ENCODE peak calls at places on chromosome 5, in five cellular contexts. C is lower leg skin, J is A549, D is HepG2, Y is GM12891. T is an unnamed sample.

GRCh38 chr5:125180222-125180621 is 433.8 kb upstream of the ZNF608 start:
- DNase-seq in C (no peak), J (no peak), D (no peak), Y (no peak), T (no peak)

GRCh38 chr5:124301222-124301621 is 445.2 kb downstream of the ZNF608 start:
- DNase-seq in C (no peak), J (no peak), D (no peak), Y (no peak), T (no peak)

GRCh38 chr5:135192351-135192750 is 158.3 kb upstream of the PITX1 start:
- DNase-seq in C (no peak), J (no peak), D (no peak), Y (no peak), T (peak)

GRCh38 chr5:149666212-149666852 is 63.8 kb upstream of the PPARGC1B start:
- DNase-seq in C (no peak), J (no peak), D (no peak), Y (no peak), T (peak)

GRCh38 chr5:180290568-180291233 is 1.2 kb downstream of the MAPK9 start:
- DNase-seq in C (no peak), J (no peak), D (no peak), Y (no peak), T (no peak)

GRCh38 chr5:32096891-32097592 is 77.1 kb downstream of the GOLPH3 start:
- DNase-seq in C (no peak), J (no peak), D (no peak), Y (no peak), T (no peak)

GRCh38 chr5:132750471-132751230 is 3.4 kb downstream of the CCNI2 start:
- DNase-seq in C (no peak), J (no peak), D (no peak), Y (no peak), T (no peak)

GRCh38 chr5:172731286-172732073 is 39.5 kb downstream of the DUSP1 start:
- DNase-seq in C (peak), J (peak), D (peak), Y (no peak), T (no peak)

GRCh38 chr5:146474040-146474439 is 26.9 kb downstream of the TCERG1 start:
- DNase-seq in C (no peak), J (no peak), D (no peak), Y (no peak), T (no peak)

GRCh38 chr5:119328753-119329602 is 26.8 kb upstream of the TNFAIP8 start:
- DNase-seq in C (no peak), J (no peak), D (no peak), Y (no peak), T (peak)

GRCh38 chr5:113233606-113234005 is 201.2 kb downstream of the TSSK1B start:
- DNase-seq in C (no peak), J (no peak), D (no peak), Y (no peak), T (no peak)

GRCh38 chr5:55406292-55406691 is 98.5 kb downstream of the MTREX start:
- DNase-seq in C (no peak), J (no peak), D (no peak), Y (no peak), T (no peak)

GRCh38 chr5:159073030-159073429 is 26.7 kb downstream of the EBF1 start:
- DNase-seq in C (no peak), J (no peak), D (no peak), Y (no peak), T (no peak)

GRCh38 chr5:57600321-57600720 is 117.7 kb upstream of the ACTBL2 start:
- DNase-seq in C (no peak), J (no peak), D (no peak), Y (no peak), T (no peak)

GRCh38 chr5:16615737-16616535 is 861 bp downstream of the RETREG1 start:
- DNase-seq in C (no peak), J (no peak), D (no peak), Y (no peak), T (no peak)

GRCh38 chr5:133884525-133885311 is 83.7 kb downstream of the C5orf15 start:
- DNase-seq in C (no peak), J (no peak), D (no peak), Y (no peak), T (no peak)

GRCh38 chr5:176809544-176810083 is 745 bp upstream of the UNC5A start:
- DNase-seq in C (no peak), J (no peak), D (no peak), Y (no peak), T (no peak)

DNA sequence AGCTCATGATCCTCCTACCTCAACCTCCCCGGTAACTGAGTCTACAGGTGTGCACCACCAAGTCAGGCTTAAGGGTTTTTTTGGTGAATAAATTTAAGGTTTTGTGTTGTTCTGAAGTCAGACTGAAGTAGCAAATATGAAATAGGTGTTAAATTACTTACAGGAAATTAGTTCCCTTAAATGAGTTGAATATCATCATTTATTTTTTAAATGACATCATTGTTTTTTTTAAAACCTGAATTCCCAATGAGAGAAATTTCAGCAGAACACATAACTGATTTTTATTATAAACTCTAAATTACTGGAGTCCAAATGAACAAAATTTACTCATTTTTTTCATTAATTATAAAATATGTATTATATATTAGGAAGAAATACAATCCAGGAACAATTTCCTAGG is 33.0 kb upstream of the NRG2 start:
- DNase-seq in C (no peak), J (no peak), D (no peak), Y (no peak), T (no peak)
- TF ChIP-seq POLR2A in C (no peak), J (no peak), D (no peak), Y (no peak), T (no peak)

GRCh38 chr5:867300-867699 is 16.5 kb upstream of the ZDHHC11 start:
- DNase-seq in C (no peak), J (no peak), D (no peak), Y (no peak), T (no peak)

GRCh38 chr5:863244-863805 is 12.5 kb upstream of the ZDHHC11 start:
- DNase-seq in C (no peak), J (no peak), D (no peak), Y (no peak), T (no peak)

GRCh38 chr5:865168-865521 is 14.4 kb upstream of the ZDHHC11 start:
- DNase-seq in C (no peak), J (no peak), D (no peak), Y (no peak), T (no peak)

GRCh38 chr5:864492-865167 is 13.8 kb upstream of the ZDHHC11 start:
- DNase-seq in C (no peak), J (no peak), D (no peak), Y (no peak), T (no peak)

DNA sequence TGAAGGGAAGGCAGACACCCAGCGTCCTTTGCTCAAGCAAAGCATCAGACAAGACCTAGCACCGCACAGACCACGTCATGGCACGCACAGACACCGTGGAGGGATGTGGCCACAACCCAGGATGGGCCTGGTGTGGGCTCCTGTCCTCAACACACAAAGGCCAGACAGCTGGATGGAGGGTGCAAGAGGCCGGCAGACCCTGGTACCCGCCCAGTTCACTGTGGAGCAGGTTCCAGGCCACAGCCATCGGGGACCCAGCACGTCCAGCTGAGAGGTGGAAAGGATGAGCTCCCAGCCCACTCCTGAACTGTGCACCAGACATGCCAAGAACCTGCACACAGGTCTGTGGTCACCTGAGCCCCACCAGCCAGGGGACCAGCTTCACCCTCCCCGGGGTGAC is 15.0 kb upstream of the ZDHHC11 start:
- DNase-seq in C (no peak), J (no peak), D (no peak), Y (no peak), T (no peak)
- TF ChIP-seq POLR2A in C (no peak), J (no peak), D (no peak), Y (no peak), T (no peak)

DNA sequence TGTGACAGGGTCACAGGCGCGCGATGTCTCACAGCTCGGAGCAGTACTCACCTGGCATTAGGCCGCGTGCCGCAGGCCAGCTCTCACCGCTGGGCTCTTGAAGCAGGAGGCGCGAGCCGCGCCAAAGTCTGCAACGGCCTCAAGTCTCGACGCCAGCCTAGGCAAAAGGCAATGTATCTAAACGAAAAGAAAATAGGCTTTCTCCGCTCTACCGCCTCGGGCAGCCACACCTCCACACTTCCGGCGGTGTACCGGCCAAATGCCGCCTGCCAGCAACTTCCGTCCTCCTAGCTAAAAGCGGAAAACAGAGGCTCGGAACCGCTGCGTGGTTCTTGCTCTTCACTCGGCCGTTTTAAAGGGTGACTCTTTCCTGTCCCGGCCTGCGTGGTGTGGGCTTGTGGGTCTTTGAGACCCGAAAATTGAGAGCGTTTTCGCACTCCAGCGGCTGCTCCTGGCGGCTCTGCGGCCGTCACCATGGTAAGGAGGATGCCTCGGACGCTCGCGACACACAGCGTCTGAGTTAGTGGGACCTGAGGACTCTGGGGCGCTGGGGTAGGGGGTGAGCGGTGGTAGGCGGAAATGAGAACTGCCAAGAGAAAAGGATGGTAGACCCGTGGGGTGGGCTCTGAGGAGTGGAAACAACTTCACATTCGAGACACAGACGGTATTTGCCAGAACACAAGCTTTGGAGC is at the start of the genes GFM2 and NSA2:
- DNase-seq in C (peak), J (peak), D (peak), Y (peak), T (peak)
- TF ChIP-seq POLR2A in C (no peak), J (peak), D (peak), Y (peak), T (peak)

GRCh38 chr5:34916518-34916917 is 1.0 kb downstream of the BRIX1 start:
- DNase-seq in C (no peak), J (no peak), D (no peak), Y (no peak), T (peak)

GRCh38 chr5:34915856-34916192 is 313 bp downstream of the BRIX1 start:
- DNase-seq in C (no peak), J (no peak), D (no peak), Y (no peak), T (no peak)

GRCh38 chr5:34914671-34915138 is 599 bp downstream of the RAD1 start:
- DNase-seq in C (peak), J (peak), D (no peak), Y (no peak), T (peak)

GRCh38 chr5:34913072-34913471 is 2.2 kb downstream of the RAD1 start:
- DNase-seq in C (no peak), J (no peak), D (no peak), Y (no peak), T (no peak)

DNA sequence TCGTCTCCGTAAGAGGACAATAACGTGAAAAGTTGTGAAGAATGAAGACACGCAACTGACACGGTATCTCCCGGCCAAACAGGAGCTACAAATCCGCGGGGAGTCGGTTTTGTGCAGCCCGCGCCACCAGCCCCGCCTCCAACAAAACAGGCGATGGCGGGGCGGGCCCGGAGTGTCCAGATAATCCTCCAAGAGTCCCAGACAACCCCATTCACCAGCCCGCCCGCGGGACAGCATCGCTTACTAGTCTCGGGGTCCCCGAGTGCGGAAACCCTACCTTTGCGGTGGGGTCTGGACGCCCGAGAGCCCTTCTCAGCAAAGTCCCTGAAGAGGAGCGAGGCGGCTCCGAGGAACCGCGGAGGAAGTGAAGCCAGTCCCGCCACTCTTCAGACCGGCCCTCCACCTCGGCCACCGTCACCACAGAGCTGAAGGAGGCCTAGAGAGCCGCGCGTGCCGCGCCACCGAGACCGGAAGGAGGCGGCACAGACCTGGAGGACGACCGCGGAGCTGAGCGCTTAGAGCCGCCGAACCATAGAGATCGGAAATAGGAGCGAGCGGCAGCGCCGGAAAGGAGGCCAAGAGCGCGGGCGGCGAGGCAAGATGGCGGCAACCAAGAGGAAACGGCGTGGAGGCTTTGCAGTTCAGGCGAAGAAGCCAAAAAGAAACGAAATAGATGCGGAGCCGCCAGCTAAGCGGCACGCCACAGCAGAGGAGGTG is at the start of the genes BRIX1 and RAD1:
- DNase-seq in C (peak), J (peak), D (peak), Y (peak), T (peak)
- TF ChIP-seq POLR2A in C (no peak), J (peak), D (peak), Y (peak), T (peak)

DNA sequence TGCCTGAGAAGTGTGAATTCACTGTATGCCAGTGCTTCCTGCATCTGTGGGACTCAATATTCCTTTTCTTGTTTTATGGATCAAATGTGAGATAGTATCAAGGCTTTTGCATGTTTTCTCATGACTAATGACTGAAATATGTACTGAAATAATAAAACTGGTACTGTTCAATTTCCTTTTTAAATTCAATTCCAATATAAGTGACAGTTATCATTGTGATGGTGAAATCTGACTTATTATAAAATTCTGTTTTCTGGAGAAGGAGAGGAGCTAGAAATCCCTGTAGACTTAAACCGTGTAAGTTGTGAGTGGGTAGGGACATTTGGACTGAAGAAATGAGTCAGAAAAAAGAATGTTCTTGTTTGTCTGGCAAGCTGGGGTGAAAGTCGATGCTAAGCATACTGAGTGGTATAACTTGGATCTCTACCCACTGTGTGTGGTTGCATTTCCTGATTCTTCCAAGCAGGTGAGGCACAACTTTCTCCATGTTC is 245.2 kb downstream of the EFNA5 start:
- DNase-seq in C (no peak), J (peak), D (no peak), Y (no peak), T (no peak)
- TF ChIP-seq POLR2A in C (no peak), J (no peak), D (no peak), Y (no peak), T (no peak)

GRCh38 chr5:75717082-75717922 is at the start of gene POC5:
- DNase-seq in C (peak), J (peak), D (peak), Y (peak), T (peak)
- TF ChIP-seq POLR2A in C (no peak), J (peak), D (peak), Y (peak), T (peak)

GRCh38 chr5:61330341-61330878 is 1.6 kb upstream of the ZSWIM6 start:
- DNase-seq in C (no peak), J (peak), D (peak), Y (no peak), T (peak)
- TF ChIP-seq POLR2A in C (no peak), J (no peak), D (no peak), Y (no peak), T (no peak)

GRCh38 chr5:91361790-91362189 is 21.3 kb downstream of the ARRDC3 start:
- DNase-seq in C (no peak), J (no peak), D (no peak), Y (no peak), T (no peak)
- TF ChIP-seq POLR2A in C (no peak), J (no peak), D (no peak), Y (no peak), T (no peak)

GRCh38 chr5:73939535-73939934 is 313.5 kb downstream of the ARHGEF28 start:
- DNase-seq in C (no peak), J (peak), D (no peak), Y (no peak), T (no peak)
- TF ChIP-seq POLR2A in C (no peak), J (no peak), D (no peak), Y (no peak), T (no peak)